ENCODE peak calls at places on chromosomes 12 and 14, in four cellular contexts. J, I, F and V are unnamed samples. For H3K4me1, the result is how much of the 10 kb centered on the place peaks cover.

GRCh38 chr14:39181026-39181692 is 6.1 kb downstream of the PNN start:
- DNase-seq in J (no peak), I (no peak), F (no peak), V (no peak)

GRCh38 chr12:7209958-7210357 is 20.5 kb downstream of the PEX5 start:
- DNase-seq in J (no peak), I (no peak), F (no peak), V (no peak)

GRCh38 chr12:102406033-102406584 is 74.3 kb downstream of the IGF1 start:
- DNase-seq in J (peak), I (peak), F (no peak), V (peak)

GRCh38 chr12:24728366-24728765 is 220.5 kb downstream of the BCAT1 start:
- DNase-seq in J (no peak), I (peak), F (peak), V (no peak)

GRCh38 chr14:32201816-32202467 is at the start of gene RNU6-7:
- DNase-seq in J (peak), I (peak), F (peak), V (peak)

GRCh38 chr14:51182166-51182565 is 57.9 kb upstream of the TMX1 start:
- DNase-seq in J (no peak), I (no peak), F (peak), V (no peak)

GRCh38 chr12:113506867-113507266 is 35.2 kb upstream of the LHX5 start:
- DNase-seq in J (no peak), I (no peak), F (no peak), V (no peak)

GRCh38 chr12:58530421-58531067 is 389.8 kb downstream of the LRIG3 start:
- DNase-seq in J (no peak), I (peak), F (no peak), V (no peak)

GRCh38 chr12:123614531-123614930 is 12.6 kb downstream of the DDX55 start:
- DNase-seq in J (no peak), I (peak), F (no peak), V (no peak)

GRCh38 chr12:63782466-63782865 is 2.8 kb downstream of the RXYLT1 start:
- DNase-seq in J (no peak), I (no peak), F (no peak), V (no peak)

GRCh38 chr14:63773504-63773903 is 45.6 kb upstream of the SGPP1 start:
- DNase-seq in J (no peak), I (no peak), F (no peak), V (no peak)

GRCh38 chr12:49264466-49264872 is 413 bp upstream of the TUBA1C start:
- DNase-seq in J (no peak), I (no peak), F (no peak), V (no peak)

GRCh38 chr12:120574106-120574505 is 7.1 kb downstream of the POP5 start:
- DNase-seq in J (no peak), I (no peak), F (no peak), V (no peak)

GRCh38 chr14:88323520-88324199 is 591 bp upstream of the KCNK10 start:
- DNase-seq in J (no peak), I (peak), F (no peak), V (peak)

GRCh38 chr14:80930836-80931389 is 10.6 kb downstream of the CEP128 start:
- DNase-seq in J (peak), I (peak), F (peak), V (no peak)

GRCh38 chr14:91098591-91098990 is 15.3 kb upstream of the DGLUCY start:
- DNase-seq in J (no peak), I (peak), F (peak), V (no peak)

GRCh38 chr12:4807813-4808212 is 87.6 kb downstream of the GALNT8 start:
- DNase-seq in J (no peak), I (no peak), F (no peak), V (no peak)
- H3K4me1 ChIP-seq in J (under half), I (under half), F (under half), V (under half)

GRCh38 chr12:9719835-9720234 is 13.1 kb downstream of the CLECL1 start:
- DNase-seq in J (no peak), I (no peak), F (no peak), V (no peak)
- TF ChIP-seq POLR2A in J (no peak), I (no peak), F (no peak), V (no peak)

DNA sequence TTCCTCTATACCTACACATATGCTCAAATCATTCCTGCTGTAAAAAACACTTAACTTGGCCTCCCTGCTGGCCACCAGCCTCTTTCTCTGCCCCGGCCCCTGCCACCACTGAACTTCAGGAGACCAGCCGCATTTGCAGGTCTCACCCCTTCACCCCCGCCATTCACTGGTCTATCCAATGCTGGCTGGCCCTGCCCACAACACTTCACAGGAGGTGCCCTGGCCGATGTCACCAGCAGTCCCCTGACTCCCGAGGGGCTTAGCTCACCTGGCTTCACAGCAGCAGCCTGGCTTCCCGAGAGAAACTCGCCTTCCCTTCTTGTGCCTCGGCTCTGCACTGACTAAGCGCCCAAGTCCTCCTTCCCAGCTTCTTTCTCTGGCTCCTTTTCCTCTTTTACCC is 7.5 kb downstream of the AK7 start:
- DNase-seq in J (no peak), I (no peak), F (no peak), V (no peak)
- H3K4me3 ChIP-seq in J (no peak), I (no peak), F (no peak), V (no peak)

DNA sequence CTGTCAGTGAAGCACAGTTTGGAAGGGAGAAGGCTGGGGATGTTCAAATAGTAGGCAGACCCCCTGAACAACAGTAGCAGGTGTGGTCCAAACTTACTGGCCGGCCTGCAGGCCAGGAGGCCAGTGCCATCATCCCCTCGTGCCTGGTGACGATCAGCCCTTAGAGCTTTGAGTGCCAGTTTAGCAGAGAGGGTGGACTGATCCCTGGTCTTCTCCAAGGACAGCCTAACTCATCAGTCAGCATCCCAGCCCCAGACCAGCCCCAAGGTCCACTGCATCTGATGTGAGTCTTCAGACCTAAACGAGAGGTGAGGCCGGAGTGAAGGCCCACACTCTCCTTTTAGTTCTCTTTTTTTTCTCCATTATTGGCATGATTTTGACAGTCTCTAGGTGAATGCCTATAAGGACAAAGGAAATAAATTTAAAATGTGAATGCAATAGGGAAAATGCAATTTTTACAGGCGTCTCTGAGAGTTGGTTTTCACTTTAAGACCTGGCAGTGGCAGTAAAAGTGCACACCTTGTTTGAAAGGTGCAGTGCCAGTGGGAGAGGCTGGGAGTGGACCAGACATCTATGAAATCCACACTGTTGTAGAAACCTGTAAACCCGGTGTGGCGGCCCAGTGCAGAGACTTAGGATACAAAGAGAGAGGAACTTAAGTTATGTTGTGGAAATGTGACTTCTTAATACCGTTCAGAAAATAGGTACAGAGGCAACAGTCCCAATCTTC is 311.2 kb downstream of the CACNA1C start:
- DNase-seq in J (peak), I (no peak), F (no peak), V (no peak)
- H3K4me1 ChIP-seq in J (under half), I (under half), F (under half), V (under half)

GRCh38 chr14:34875031-34875922 is at the start of gene BAZ1A:
- DNase-seq in J (peak), I (peak), F (peak), V (peak)
- TF ChIP-seq POLR2A in J (peak), I (peak), F (peak), V (peak)

DNA sequence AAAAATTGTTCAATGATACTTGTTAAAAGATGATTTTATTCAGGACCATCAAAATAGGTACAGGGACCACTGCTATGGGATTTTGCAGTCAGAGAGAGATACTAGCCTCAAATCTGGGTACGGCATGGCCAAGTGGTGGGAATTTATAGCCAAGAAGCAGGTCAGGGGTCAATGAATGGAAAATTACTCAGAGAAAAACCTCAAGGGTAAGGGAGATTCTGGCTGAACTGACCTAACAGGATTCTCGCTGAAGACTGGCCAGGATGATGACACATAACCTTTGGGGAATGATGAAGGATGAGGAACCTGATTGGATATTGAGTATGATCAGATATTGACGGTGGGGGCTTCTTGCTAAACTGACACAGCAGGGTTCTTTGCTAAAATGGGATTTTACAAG is 32.7 kb downstream of the DEPDC4 start:
- DNase-seq in J (no peak), I (peak), F (no peak), V (no peak)
- H3K4me3 ChIP-seq in J (no peak), I (no peak), F (no peak), V (no peak)

GRCh38 chr12:108807996-108808725 is 49.2 kb downstream of the SSH1 start:
- DNase-seq in J (no peak), I (no peak), F (no peak), V (no peak)

GRCh38 chr12:108812324-108812723 is 45.1 kb downstream of the SSH1 start:
- DNase-seq in J (no peak), I (no peak), F (no peak), V (no peak)

GRCh38 chr12:108807476-108807875 is 49.9 kb downstream of the SSH1 start:
- DNase-seq in J (no peak), I (no peak), F (no peak), V (no peak)

GRCh38 chr12:108811411-108812185 is 45.8 kb downstream of the SSH1 start:
- DNase-seq in J (no peak), I (no peak), F (no peak), V (no peak)

GRCh38 chr12:108810636-108811035 is 46.7 kb downstream of the SSH1 start:
- DNase-seq in J (no peak), I (no peak), F (no peak), V (no peak)
- H3K4me1 ChIP-seq in J (under half), I (under half), F (under half), V (under half)

GRCh38 chr14:105577339-105577861 is 51.0 kb downstream of the TMEM121 start:
- DNase-seq in J (no peak), I (no peak), F (no peak), V (no peak)
- TF ChIP-seq POLR2A in J (no peak), I (no peak), F (no peak), V (no peak)